ENCODE peak calls at places on chromosomes 13 and 19, in eight cellular contexts. W is NCI-H1417; T is cardiac muscle cell; X is activated T-cell treated with anti-CD3 and anti-CD28 coated beads, Interleukin-2, amount 50 U/mL, for 72 hours; Y is fibroblast of gingiva; K is B cell; G is amygdala; B is activated CD4-positive, alpha-beta memory T cell treated with anti-CD3 and anti-CD28 coated beads, Interleukin-2, amount 10 ng/mL, durations not matched to agents 7 days and 5 days. F is an unnamed sample.

GRCh38 chr19:40667602-40668001 is 22.8 kb downstream of the NUMBL start:
- DNase-seq in W (no peak), T (no peak), X (no peak), Y (no peak), K (no peak), G (no peak), B (no peak), F (no peak)

GRCh38 chr19:55777528-55777927 is 8.6 kb downstream of the RFPL4AL1 start:
- DNase-seq in W (no peak), T (no peak), X (no peak), Y (no peak), K (peak), G (no peak), B (no peak), F (no peak)

GRCh38 chr19:45769821-45770191 is 754 bp upstream of the SIX5 start:
- DNase-seq in W (peak), T (no peak), X (peak), Y (peak), K (peak), G (no peak), B (no peak), F (no peak)

GRCh38 chr19:15623711-15624318 is 8.8 kb downstream of the CYP4F8 start:
- DNase-seq in W (no peak), T (no peak), X (no peak), Y (no peak), K (no peak), G (no peak), B (no peak), F (no peak)

GRCh38 chr13:35857769-35858168 is 273.4 kb downstream of the DCLK1 start:
- DNase-seq in W (no peak), T (peak), X (no peak), Y (peak), K (no peak), G (no peak), B (no peak), F (peak)

GRCh38 chr13:50318887-50319286 is 303.6 kb downstream of the KCNRG start:
- DNase-seq in W (no peak), T (no peak), X (no peak), Y (no peak), K (no peak), G (no peak), B (no peak), F (no peak)

GRCh38 chr19:37309834-37310575 is 60.9 kb upstream of the ZNF527 start:
- DNase-seq in W (peak), T (peak), X (peak), Y (no peak), K (peak), G (no peak), B (no peak), F (no peak)

GRCh38 chr13:106498571-106498970 is 36.9 kb downstream of the EFNB2 start:
- DNase-seq in W (no peak), T (no peak), X (no peak), Y (no peak), K (no peak), G (peak), B (no peak), F (no peak)

GRCh38 chr13:21175656-21176194 is 627 bp downstream of the SKA3 start:
- DNase-seq in W (no peak), T (no peak), X (no peak), Y (peak), K (no peak), G (no peak), B (no peak), F (peak)

GRCh38 chr13:35733832-35734231 is 257.3 kb upstream of the MAB21L1 start:
- DNase-seq in W (no peak), T (no peak), X (no peak), Y (peak), K (no peak), G (no peak), B (no peak), F (no peak)

GRCh38 chr19:43905897-43906296 is 29.2 kb downstream of the ZNF45 start:
- DNase-seq in W (no peak), T (no peak), X (no peak), Y (no peak), K (no peak), G (no peak), B (no peak), F (no peak)

GRCh38 chr13:106471957-106472543 is 63.4 kb downstream of the EFNB2 start:
- DNase-seq in W (no peak), T (peak), X (no peak), Y (no peak), K (no peak), G (no peak), B (no peak), F (no peak)

GRCh38 chr19:33815410-33816340 is 19.0 kb downstream of the KCTD15 start:
- DNase-seq in W (no peak), T (no peak), X (no peak), Y (no peak), K (no peak), G (no peak), B (no peak), F (no peak)

GRCh38 chr19:52070496-52070895 is 21.9 kb upstream of the ZNF432 start:
- DNase-seq in W (no peak), T (no peak), X (no peak), Y (no peak), K (no peak), G (no peak), B (no peak), F (no peak)

GRCh38 chr19:2449019-2449418 is 7.7 kb downstream of the LMNB2 start:
- DNase-seq in W (no peak), T (no peak), X (no peak), Y (peak), K (no peak), G (no peak), B (no peak), F (no peak)

GRCh38 chr13:33032037-33032625 is 15.9 kb downstream of the KL start:
- DNase-seq in W (no peak), T (no peak), X (no peak), Y (no peak), K (no peak), G (no peak), B (no peak), F (no peak)

GRCh38 chr19:16203256-16204004 is 5.7 kb downstream of the AP1M1 start:
- DNase-seq in W (peak), T (no peak), X (no peak), Y (no peak), K (no peak), G (no peak), B (no peak), F (peak)

GRCh38 chr13:26062853-26063444 is 11.1 kb upstream of the SHISA2 start:
- DNase-seq in W (peak), T (peak), X (peak), Y (peak), K (peak), G (no peak), B (peak), F (peak)

GRCh38 chr13:85486663-85487062 is 312.6 kb downstream of the SLITRK6 start:
- DNase-seq in W (no peak), T (no peak), X (no peak), Y (no peak), K (no peak), G (no peak), B (no peak), F (no peak)

GRCh38 chr13:31909889-31910551 is 121.6 kb upstream of the FRY start:
- DNase-seq in W (peak), T (peak), X (peak), Y (peak), K (peak), G (no peak), B (peak), F (peak)

GRCh38 chr13:109315481-109315880 is 470.9 kb downstream of the IRS2 start:
- DNase-seq in W (no peak), T (no peak), X (no peak), Y (no peak), K (no peak), G (no peak), B (no peak), F (no peak)

GRCh38 chr19:13764101-13764807 is at the start of gene MRI1:
- DNase-seq in W (peak), T (peak), X (peak), Y (peak), K (peak), G (peak), B (peak), F (peak)

GRCh38 chr13:107466326-107466725 is 749.0 kb downstream of the LIG4 start:
- DNase-seq in W (no peak), T (no peak), X (no peak), Y (no peak), K (no peak), G (no peak), B (no peak), F (no peak)

GRCh38 chr13:94658926-94659649 is 53.3 kb downstream of the SOX21 start:
- DNase-seq in W (no peak), T (no peak), X (no peak), Y (no peak), K (no peak), G (no peak), B (no peak), F (no peak)

GRCh38 chr19:46924874-46925547 is 64.2 kb downstream of the ARHGAP35 start:
- DNase-seq in W (no peak), T (no peak), X (no peak), Y (no peak), K (peak), G (no peak), B (peak), F (no peak)

GRCh38 chr13:41017744-41018582 is 1.2 kb downstream of the ELF1 start:
- DNase-seq in W (no peak), T (no peak), X (no peak), Y (no peak), K (no peak), G (no peak), B (no peak), F (no peak)

GRCh38 chr19:46226438-46226973 is 3.0 kb upstream of the IGFL1 start:
- DNase-seq in W (no peak), T (no peak), X (no peak), Y (no peak), K (no peak), G (no peak), B (no peak), F (no peak)

GRCh38 chr19:15378529-15379082 is 981 bp downstream of the AKAP8 start:
- DNase-seq in W (peak), T (peak), X (peak), Y (peak), K (peak), G (no peak), B (peak), F (peak)

GRCh38 chr19:16068696-16069259 is 7.5 kb upstream of the TPM4 start:
- DNase-seq in W (no peak), T (no peak), X (no peak), Y (no peak), K (no peak), G (no peak), B (no peak), F (no peak)

GRCh38 chr19:10230155-10230903 is 802 bp downstream of the S1PR2 start:
- DNase-seq in W (peak), T (peak), X (peak), Y (peak), K (peak), G (no peak), B (peak), F (no peak)

GRCh38 chr19:15871570-15871969 is 26.3 kb downstream of the CYP4F2 start:
- DNase-seq in W (no peak), T (no peak), X (peak), Y (no peak), K (peak), G (no peak), B (no peak), F (no peak)

GRCh38 chr19:3818479-3818878 is 32.3 kb upstream of the MATK start:
- DNase-seq in W (no peak), T (peak), X (peak), Y (no peak), K (no peak), G (no peak), B (no peak), F (no peak)

GRCh38 chr13:107553838-107554237 is 661.5 kb downstream of the LIG4 start:
- DNase-seq in W (no peak), T (peak), X (no peak), Y (peak), K (no peak), G (no peak), B (no peak), F (peak)

GRCh38 chr19:32363175-32363574 is 17.8 kb downstream of the ZNF507 start:
- DNase-seq in W (no peak), T (no peak), X (no peak), Y (peak), K (no peak), G (no peak), B (no peak), F (no peak)

GRCh38 chr19:14528419-14529253 is 758 bp upstream of the TECR start:
- DNase-seq in W (no peak), T (no peak), X (no peak), Y (no peak), K (no peak), G (no peak), B (no peak), F (no peak)